ENCODE peak calls at places on chromosomes 7 and 10, in six cellular contexts. X is NCI-H460, P is T-helper 1 cell, K is hypothalamus, G is NCI-H1694 treated with DMSO at 0.1 percent for 48 hours, A is M059J. W is an unnamed sample.
A peak's percentile ranks its signal among the peaks of the same experiment; 100 is the strongest.

GRCh38 chr7:1681581-1681980 is 11.5 kb downstream of the ELFN1 start:
- DNase-seq in X (no peak), P (no peak), K (no peak), G (no peak), A (no peak), W (no peak)

GRCh38 chr10:16995867-16996529 is 133.6 kb downstream of the CUBN start:
- DNase-seq in X (peak; percentile 33), P (no peak), K (no peak), G (no peak), A (peak; percentile 80), W (no peak)

GRCh38 chr10:19832624-19833507 is 16.6 kb downstream of the PLXDC2 start:
- DNase-seq in X (no peak), P (no peak), K (no peak), G (no peak), A (no peak), W (no peak)

GRCh38 chr7:112176693-112177415 is 29.3 kb downstream of the DOCK4 start:
- DNase-seq in X (no peak), P (no peak), K (no peak), G (no peak), A (no peak), W (no peak)

GRCh38 chr7:151131284-151131621 is 36.2 kb downstream of the GBX1 start:
- DNase-seq in X (no peak), P (no peak), K (no peak), G (no peak), A (no peak), W (no peak)

GRCh38 chr7:134535272-134535918 is 8.0 kb downstream of the AKR1B10 start:
- DNase-seq in X (no peak), P (no peak), K (no peak), G (no peak), A (no peak), W (no peak)

GRCh38 chr10:125209591-125210373 is 49.4 kb upstream of the CTBP2 start:
- DNase-seq in X (no peak), P (no peak), K (no peak), G (no peak), A (no peak), W (peak; percentile 9)

GRCh38 chr7:156816943-156817572 is 75.9 kb downstream of the LMBR1 start:
- DNase-seq in X (peak; percentile 7), P (no peak), K (no peak), G (peak; percentile 12), A (peak; percentile 27), W (no peak)

GRCh38 chr7:66167773-66168367 is 37.3 kb upstream of the TPST1 start:
- DNase-seq in X (no peak), P (no peak), K (no peak), G (peak; percentile 63), A (peak; percentile 83), W (no peak)

GRCh38 chr10:18406136-18406535 is 245.3 kb downstream of the NSUN6 start:
- DNase-seq in X (no peak), P (no peak), K (no peak), G (no peak), A (no peak), W (no peak)

GRCh38 chr7:44521347-44522095 is 19.6 kb downstream of the NPC1L1 start:
- DNase-seq in X (no peak), P (no peak), K (no peak), G (no peak), A (no peak), W (no peak)

GRCh38 chr7:27143022-27143949 is at the start of gene HOXA5:
- DNase-seq in X (no peak), P (no peak), K (no peak), G (no peak), A (peak; percentile 89), W (no peak)

GRCh38 chr10:71475243-71475871 is 78.6 kb downstream of the CDH23 start:
- DNase-seq in X (no peak), P (no peak), K (no peak), G (peak; percentile 98), A (no peak), W (no peak)

GRCh38 chr10:73879296-73880173 is 5.2 kb upstream of the CAMK2G start:
- DNase-seq in X (peak; percentile 85), P (peak; percentile 91), K (peak; percentile 46), G (peak; percentile 72), A (peak; percentile 75), W (peak; percentile 35)

GRCh38 chr10:12890958-12891357 is 110.6 kb downstream of the CCDC3 start:
- DNase-seq in X (no peak), P (no peak), K (no peak), G (no peak), A (no peak), W (no peak)

GRCh38 chr7:407706-408539 is 111.7 kb downstream of the PDGFA start:
- DNase-seq in X (no peak), P (no peak), K (no peak), G (no peak), A (no peak), W (no peak)

GRCh38 chr7:106575138-106575823 is 85.7 kb downstream of the CCDC71L start:
- DNase-seq in X (no peak), P (no peak), K (no peak), G (no peak), A (no peak), W (no peak)

GRCh38 chr10:89648074-89648473 is 3.0 kb upstream of the PANK1 start:
- DNase-seq in X (no peak), P (no peak), K (no peak), G (no peak), A (no peak), W (no peak)

GRCh38 chr10:86284355-86285105 is 82.1 kb downstream of the GRID1 start:
- DNase-seq in X (no peak), P (no peak), K (no peak), G (no peak), A (no peak), W (no peak)